ENCODE peak calls at places on chromosomes 13 and 19, in six cellular contexts. H is HFF-Myc, X is mucosa of descending colon, S is GM20000, T is ascending aorta, O is GM23338. P is an unnamed sample.

GRCh38 chr13:106373989-106374572 is 161.4 kb downstream of the EFNB2 start:
- DNase-seq in H (no peak), X (no peak), S (peak; percentile 40), T (no peak), O (no peak), P (no peak)

GRCh38 chr13:27797228-27797624 is 4.9 kb downstream of the GSX1 start:
- DNase-seq in H (no peak), X (no peak), S (no peak), T (no peak), O (peak; percentile 95), P (no peak)

GRCh38 chr13:31952641-31953380 is 78.8 kb upstream of the FRY start:
- DNase-seq in H (no peak), X (no peak), S (no peak), T (no peak), O (no peak), P (no peak)

GRCh38 chr19:16527971-16528521 is 14.2 kb downstream of the CHERP start:
- DNase-seq in H (no peak), X (no peak), S (peak; percentile 69), T (no peak), O (peak; percentile 53), P (no peak)

GRCh38 chr19:29952127-29952526 is 10.1 kb downstream of the URI1 start:
- DNase-seq in H (no peak), X (no peak), S (no peak), T (no peak), O (no peak), P (no peak)

GRCh38 chr19:8231073-8231604 is 22.0 kb downstream of the CERS4 start:
- DNase-seq in H (no peak), X (no peak), S (no peak), T (no peak), O (no peak), P (no peak)

GRCh38 chr19:53545271-53546065 is 7.5 kb downstream of the ZNF331 start:
- DNase-seq in H (peak; percentile 27), X (no peak), S (no peak), T (no peak), O (peak; percentile 17), P (no peak)

GRCh38 chr19:18450934-18451836 is 13.3 kb upstream of the ISYNA1 start:
- DNase-seq in H (no peak), X (peak; percentile 92), S (peak; percentile 92), T (peak; percentile 93), O (peak; percentile 83), P (peak; percentile 85)

GRCh38 chr13:44406617-44407016 is 33.0 kb downstream of the SERP2 start:
- DNase-seq in H (no peak), X (no peak), S (no peak), T (no peak), O (no peak), P (no peak)

GRCh38 chr19:10899171-10899653 is 27.9 kb downstream of the CARM1 start:
- DNase-seq in H (no peak), X (peak; percentile 90), S (no peak), T (no peak), O (no peak), P (no peak)

GRCh38 chr19:45468803-45469131 is 971 bp downstream of the FOSB start:
- DNase-seq in H (no peak), X (no peak), S (no peak), T (no peak), O (no peak), P (no peak)

GRCh38 chr19:31054430-31054829 is 294.8 kb downstream of the TSHZ3 start:
- DNase-seq in H (peak; percentile 14), X (peak; percentile 53), S (no peak), T (no peak), O (peak; percentile 86), P (no peak)

GRCh38 chr19:33403221-33403972 is 29.9 kb downstream of the CEBPG start:
- DNase-seq in H (no peak), X (no peak), S (no peak), T (no peak), O (no peak), P (peak; percentile 30)

DNA sequence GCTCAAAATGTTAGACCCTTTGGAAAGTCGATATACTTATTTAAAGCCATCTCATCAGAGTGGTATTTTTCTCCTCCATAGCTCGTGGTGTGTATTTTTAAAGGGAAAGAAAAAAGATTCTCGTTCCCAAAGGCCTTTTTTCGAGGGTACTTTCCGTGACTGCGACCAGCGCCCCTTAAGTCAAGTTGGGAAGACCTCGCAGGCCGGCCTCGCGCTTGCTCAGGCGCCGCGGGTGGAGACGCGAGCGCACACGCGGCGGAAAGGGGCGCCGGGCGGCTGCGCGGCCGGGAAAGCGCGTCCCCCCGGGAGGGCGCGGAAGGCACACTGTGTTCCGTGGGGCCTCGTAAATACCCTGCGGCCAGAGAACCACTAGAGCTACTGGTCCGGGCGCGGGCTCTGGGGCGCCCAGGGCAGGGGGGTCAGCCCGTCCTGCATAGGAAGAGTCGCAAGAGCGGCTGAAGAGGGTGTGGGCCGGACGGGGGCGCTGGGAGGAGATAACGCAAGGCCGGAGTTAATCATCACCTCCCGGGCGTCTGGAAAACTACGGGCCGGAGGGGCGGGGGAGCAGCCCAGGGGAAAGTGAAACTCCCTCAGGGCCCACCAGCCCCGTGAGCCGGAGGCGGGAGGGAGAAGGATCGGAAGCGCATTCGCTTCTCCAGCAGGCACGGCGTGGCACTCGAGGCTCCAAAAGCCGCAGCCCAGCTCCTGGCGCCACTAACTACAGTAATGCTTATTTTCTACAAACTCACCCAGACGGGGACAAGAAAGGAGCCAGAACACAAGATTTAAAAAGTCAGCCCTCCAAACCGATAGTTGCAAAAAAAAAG is 1.2 kb upstream of the WBP4 start:
- DNase-seq in H (peak; percentile 59), X (peak; percentile 93), S (peak; percentile 83), T (peak; percentile 94), O (peak; percentile 95), P (peak; percentile 90)
- TF ChIP-seq CTCF in H (peak; percentile 26), X (no peak), S (peak; percentile 14), T (peak; percentile 28), O (peak; percentile 31), P (peak; percentile 16)

DNA sequence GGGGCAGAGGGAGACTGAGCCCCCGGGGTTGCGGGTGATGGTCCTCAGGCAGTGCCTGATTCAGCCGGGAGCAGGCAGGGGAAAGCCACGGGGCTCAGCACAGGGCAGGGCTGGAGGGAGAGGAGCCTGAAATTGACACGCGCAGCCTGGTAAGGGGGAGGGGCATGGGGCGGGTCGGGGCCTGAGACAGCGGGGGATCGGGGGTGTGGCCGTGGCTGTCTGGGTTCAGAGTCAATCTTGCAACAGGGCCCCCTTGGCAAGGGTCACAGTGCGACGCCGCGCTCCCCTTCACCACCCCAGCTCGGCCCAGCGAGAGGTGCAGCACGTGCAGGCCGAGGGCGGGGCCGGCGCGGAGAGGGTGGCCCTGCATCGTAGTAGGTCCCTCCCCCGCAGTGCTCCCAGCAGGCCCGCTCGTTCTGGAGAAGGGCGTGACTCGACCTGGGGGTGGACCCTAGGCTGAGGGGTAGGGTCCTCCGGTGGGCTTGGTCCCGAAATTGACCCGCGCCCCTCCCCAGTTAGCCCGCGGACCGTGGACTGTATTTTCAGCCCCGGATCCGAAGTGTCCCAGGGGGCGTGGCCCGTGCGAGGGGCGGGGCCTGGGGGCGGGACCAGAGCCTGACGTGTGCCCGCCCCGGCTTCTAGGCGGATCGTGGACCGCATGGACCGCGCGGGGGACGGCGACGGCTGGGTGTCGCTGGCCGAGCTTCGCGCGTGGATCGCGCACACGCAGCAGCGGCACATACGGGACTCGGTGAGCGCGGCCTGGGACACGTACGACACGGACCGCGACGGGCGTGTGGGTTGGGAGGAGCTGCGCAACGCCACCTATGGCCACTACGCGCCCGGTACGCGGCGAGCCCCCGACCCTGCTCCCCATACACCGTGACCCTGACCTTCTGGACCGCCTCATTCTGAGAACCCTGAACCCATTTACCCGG is 6.0 kb downstream of the RCN3 start:
- DNase-seq in H (no peak), X (peak; percentile 78), S (peak; percentile 87), T (peak; percentile 84), O (peak; percentile 83), P (peak; percentile 74)
- TF ChIP-seq CTCF in H (peak; percentile 28), X (no peak), S (peak; percentile 14), T (no peak), O (peak; percentile 40), P (peak; percentile 37)

GRCh38 chr13:33764716-33765115 is 53.2 kb upstream of the RFC3 start:
- DNase-seq in H (no peak), X (no peak), S (no peak), T (no peak), O (no peak), P (no peak)

GRCh38 chr13:33757713-33758112 is 60.2 kb upstream of the RFC3 start:
- DNase-seq in H (no peak), X (no peak), S (no peak), T (no peak), O (no peak), P (no peak)

GRCh38 chr13:33763021-33763420 is 54.9 kb upstream of the RFC3 start:
- DNase-seq in H (no peak), X (no peak), S (no peak), T (no peak), O (no peak), P (no peak)

GRCh38 chr13:33758113-33758512 is 59.8 kb upstream of the RFC3 start:
- DNase-seq in H (no peak), X (no peak), S (no peak), T (no peak), O (no peak), P (no peak)

DNA sequence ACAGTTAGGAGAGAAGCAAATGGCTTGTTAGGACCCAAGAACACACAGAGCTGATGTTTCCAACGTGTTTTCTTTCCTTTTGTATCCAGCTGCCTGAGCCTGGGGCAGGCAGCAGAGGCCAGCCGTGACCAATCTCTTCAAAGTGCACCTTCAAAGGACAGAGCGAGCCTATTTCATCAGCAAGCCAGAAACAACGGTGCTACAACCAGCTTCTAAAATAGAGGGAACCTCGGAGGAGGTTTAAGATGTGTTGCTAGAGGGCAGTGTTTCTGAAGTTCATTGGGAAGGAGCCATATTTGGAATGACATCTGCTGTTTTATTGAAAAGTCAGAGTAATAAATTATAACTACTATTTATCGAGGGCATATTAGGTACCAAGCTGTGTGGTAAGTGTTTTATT is 56.2 kb upstream of the RFC3 start:
- DNase-seq in H (no peak), X (no peak), S (no peak), T (no peak), O (peak; percentile 43), P (no peak)
- TF ChIP-seq CTCF in H (peak; percentile 30), X (no peak), S (no peak), T (no peak), O (peak; percentile 37), P (no peak)

DNA sequence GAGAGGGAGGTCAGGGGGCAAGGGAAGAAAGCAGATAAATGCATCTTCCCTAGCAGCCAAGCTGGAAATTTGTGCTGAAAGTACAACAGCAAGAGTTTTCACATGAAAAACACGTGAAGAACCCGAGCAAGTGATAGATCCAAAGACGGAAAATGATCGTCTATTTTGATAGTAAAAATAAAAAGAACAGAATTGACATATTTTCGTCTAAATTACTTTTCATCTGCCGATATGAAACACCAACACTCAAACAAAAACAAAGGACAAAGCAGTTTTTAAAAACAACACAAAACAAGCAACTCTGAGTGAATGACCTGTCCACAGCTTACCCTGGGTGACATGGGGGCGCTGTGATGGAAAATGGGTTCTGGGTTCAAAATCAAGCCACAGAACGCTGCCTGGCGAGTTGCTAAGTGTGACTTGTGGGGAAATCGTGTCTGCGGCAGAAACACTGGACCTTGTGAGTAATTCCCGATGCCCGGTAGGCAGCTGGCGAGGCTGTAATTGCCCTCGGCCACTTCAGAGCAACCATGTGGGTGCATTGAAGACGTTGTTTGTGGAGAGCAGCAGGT is 7.3 kb downstream of the SOX1 start:
- DNase-seq in H (no peak), X (no peak), S (no peak), T (no peak), O (no peak), P (no peak)
- TF ChIP-seq CTCF in H (no peak), X (no peak), S (no peak), T (no peak), O (peak; percentile 33), P (no peak)

P was measured in CD14-positive monocyte.